ENCODE peak calls at places on chromosomes 12 and 14, in four cellular contexts. S is astrocyte of the spinal cord, P is sciatic nerve, O is HEK293T. E is an unnamed sample.

GRCh38 chr12:52009081-52009751 is 2.5 kb downstream of the TAMALIN start:
- DNase-seq in S (no peak), P (no peak), O (no peak), E (no peak)

GRCh38 chr14:101862177-101862576 is 100.7 kb downstream of the PPP2R5C start:
- DNase-seq in O (no peak), P (no peak), S (peak; percentile 62), E (no peak)

GRCh38 chr12:122072031-122072970 is 6.3 kb upstream of the MLXIP start:
- DNase-seq in P (no peak), O (peak; percentile 47), S (peak; percentile 95), E (no peak)

GRCh38 chr14:36069535-36069900 is 107.0 kb downstream of the PTCSC3 start:
- DNase-seq in S (peak; percentile 39), O (peak; percentile 73), P (no peak), E (peak; percentile 3)

GRCh38 chr12:113066806-113067400 is 10.4 kb downstream of the DTX1 start:
- DNase-seq in P (no peak), S (no peak), O (no peak), E (no peak)

GRCh38 chr14:61438860-61439765 is 117.7 kb downstream of the PRKCH start:
- DNase-seq in P (no peak), O (no peak), S (peak; percentile 80), E (peak; percentile 55)

GRCh38 chr12:20476551-20476950 is 108.2 kb downstream of the PDE3A start:
- DNase-seq in O (no peak), P (no peak), S (no peak), E (no peak)

GRCh38 chr14:104341532-104342434 is 203.4 kb downstream of the KIF26A start:
- DNase-seq in P (no peak), S (no peak), O (peak; percentile 97), E (no peak)

GRCh38 chr12:2451025-2451424 is 343.7 kb upstream of the FKBP4 start:
- DNase-seq in P (no peak), S (peak; percentile 52), O (no peak), E (no peak)

GRCh38 chr12:51345681-51346080 is 798 bp downstream of the CELA1 start:
- DNase-seq in P (no peak), O (no peak), S (peak; percentile 33), E (no peak)

GRCh38 chr12:57233357-57234232 is 4.1 kb downstream of the SHMT2 start:
- DNase-seq in O (no peak), S (peak; percentile 42), P (peak; percentile 63), E (no peak)

GRCh38 chr12:125017801-125018200 is 24.4 kb downstream of the BRI3BP start:
- DNase-seq in O (no peak), P (no peak), S (no peak), E (no peak)

GRCh38 chr12:92132282-92132681 is 13.4 kb downstream of the BTG1 start:
- DNase-seq in S (no peak), O (no peak), P (no peak), E (no peak)

GRCh38 chr14:92943855-92944570 is 21.1 kb downstream of the CHGA start:
- DNase-seq in O (no peak), S (no peak), P (no peak), E (no peak)